ENCODE peak calls at places on chromosomes 16 and 17, in four cellular contexts. E, H, X and D are unnamed samples.

GRCh38 chr16:88651276-88651988 is 579 bp upstream of the CYBA start:
- DNase-seq in H (peak), X (peak), E (no peak), D (no peak)

GRCh38 chr17:50118076-50118827 is 11.7 kb downstream of the SAMD14 start:
- DNase-seq in E (no peak), X (no peak), H (no peak), D (no peak)

GRCh38 chr17:82278308-82278707 is 4.8 kb upstream of the CSNK1D start:
- DNase-seq in E (no peak), X (no peak), H (no peak), D (no peak)

GRCh38 chr17:42275527-42276358 is 448 bp downstream of the STAT5B start:
- DNase-seq in X (peak), H (no peak), E (no peak), D (peak)

GRCh38 chr16:67922740-67923139 is 8.9 kb downstream of the CTRL start:
- DNase-seq in E (no peak), H (no peak), X (no peak), D (no peak)

GRCh38 chr16:60107920-60108319 is 1373.8 kb upstream of the GOT2 start:
- DNase-seq in E (no peak), X (no peak), H (no peak), D (no peak)

GRCh38 chr16:71600822-71601221 is 23.9 kb upstream of the TAT start:
- DNase-seq in H (no peak), E (no peak), X (no peak), D (no peak)

GRCh38 chr17:4362141-4362540 is 4.3 kb downstream of the UBE2G1 start:
- DNase-seq in H (no peak), E (no peak), X (no peak), D (no peak)

GRCh38 chr17:73693016-73693545 is 48.8 kb upstream of the SDK2 start:
- DNase-seq in H (no peak), X (no peak), E (no peak), D (no peak)

GRCh38 chr17:79965806-79966205 is 69.9 kb downstream of the TBC1D16 start:
- DNase-seq in X (no peak), H (no peak), E (no peak), D (no peak)